ENCODE peak calls at places on chromosome 7, in nine cellular contexts. C, Q, K, F, N, M, J, H and B are unnamed samples.
A peak's percentile ranks its signal among the peaks of the same experiment; 100 is the strongest.

GRCh38 chr7:75536940-75537538 is 44.9 kb downstream of the SPDYE5 start:
- DNase-seq in N (no peak), Q (no peak), C (peak; percentile 6), H (no peak), J (no peak), M (no peak), K (no peak), F (no peak), B (no peak)

GRCh38 chr7:45177801-45178200 is 20.2 kb downstream of the RAMP3 start:
- DNase-seq in F (no peak), J (peak; percentile 55), C (peak; percentile 59), M (no peak), Q (peak; percentile 44), K (no peak), N (no peak), H (peak; percentile 46), B (no peak)

GRCh38 chr7:153886506-153887391 is 165.4 kb upstream of the DPP6 start:
- DNase-seq in H (peak; percentile 52), C (no peak), K (peak; percentile 0), N (no peak), F (no peak), J (no peak), M (no peak), Q (peak; percentile 64), B (no peak)

GRCh38 chr7:7720750-7721621 is 2.6 kb upstream of the RPA3 start:
- DNase-seq in C (no peak), K (no peak), N (no peak), F (no peak), J (no peak), M (no peak), H (no peak), Q (no peak), B (no peak)

GRCh38 chr7:2956076-2956475 is 87.6 kb downstream of the CARD11 start:
- DNase-seq in M (no peak), K (no peak), J (no peak), Q (no peak), H (no peak), C (peak; percentile 11), F (no peak), N (no peak), B (no peak)

GRCh38 chr7:27709137-27710075 is 30.6 kb upstream of the TAX1BP1 start:
- DNase-seq in K (peak; percentile 65), H (no peak), F (no peak), C (no peak), N (no peak), J (no peak), M (peak; percentile 72), Q (no peak), B (no peak)

GRCh38 chr7:48089415-48089975 is 430 bp downstream of the UPP1 start:
- DNase-seq in H (peak; percentile 72), N (peak; percentile 64), M (peak; percentile 28), Q (peak; percentile 84), K (no peak), F (no peak), J (peak; percentile 89), C (peak; percentile 89), B (no peak)

GRCh38 chr7:29289156-29290021 is 94.8 kb downstream of the CHN2 start:
- DNase-seq in C (no peak), J (no peak), K (no peak), Q (no peak), F (peak; percentile 66), N (peak; percentile 22), M (peak; percentile 73), H (peak; percentile 67), B (no peak)

GRCh38 chr7:139873593-139874374 is 44.7 kb downstream of the TBXAS1 start:
- DNase-seq in K (no peak), J (no peak), N (no peak), M (no peak), Q (no peak), H (no peak), C (no peak), F (no peak), B (no peak)

GRCh38 chr7:94449151-94449725 is 54.5 kb downstream of the COL1A2 start:
- DNase-seq in M (peak; percentile 33), Q (no peak), J (no peak), N (no peak), C (no peak), K (peak; percentile 24), H (no peak), F (no peak), B (peak; percentile 71)

GRCh38 chr7:98186452-98187137 is 24.6 kb upstream of the BHLHA15 start:
- DNase-seq in M (peak; percentile 87), C (no peak), H (no peak), Q (no peak), K (no peak), J (no peak), F (no peak), N (no peak), B (no peak)

GRCh38 chr7:2245883-2246679 is 4.1 kb downstream of the NUDT1 start:
- DNase-seq in J (no peak), K (no peak), N (peak; percentile 44), H (no peak), C (peak; percentile 78), M (no peak), Q (no peak), F (peak; percentile 73), B (no peak)

GRCh38 chr7:123823898-123824753 is 20.8 kb upstream of the HYAL4 start:
- DNase-seq in F (no peak), H (no peak), M (no peak), Q (no peak), C (no peak), K (no peak), N (no peak), J (no peak), B (no peak)

GRCh38 chr7:20831976-20832375 is 45.3 kb upstream of the SP8 start:
- DNase-seq in C (no peak), H (no peak), K (no peak), J (no peak), F (no peak), M (no peak), Q (no peak), N (no peak), B (no peak)

GRCh38 chr7:88324699-88325098 is 18.0 kb upstream of the STEAP4 start:
- DNase-seq in C (no peak), Q (no peak), H (no peak), F (no peak), J (no peak), M (no peak), N (no peak), K (no peak), B (no peak)

GRCh38 chr7:70052691-70053090 is 454.4 kb downstream of the AUTS2 start:
- DNase-seq in K (no peak), M (peak; percentile 87), F (no peak), C (no peak), Q (no peak), N (no peak), J (no peak), H (no peak), B (no peak)

GRCh38 chr7:20786779-20787651 is at the start of gene SP8:
- DNase-seq in M (peak; percentile 48), K (peak; percentile 52), N (peak; percentile 11), J (no peak), F (no peak), Q (no peak), H (no peak), C (no peak), B (peak; percentile 58)

GRCh38 chr7:81623251-81623855 is 146.5 kb downstream of the HGF start:
- DNase-seq in Q (no peak), F (no peak), J (no peak), M (no peak), N (no peak), K (peak; percentile 55), C (no peak), H (no peak), B (no peak)

GRCh38 chr7:73599916-73600315 is 21.5 kb upstream of the TBL2 start:
- DNase-seq in F (no peak), Q (no peak), C (no peak), N (no peak), K (no peak), M (no peak), H (no peak), J (no peak), B (no peak)
- H3K4me3 ChIP-seq in F (no peak overlapping the region), Q (no peak overlapping the region), C (no peak overlapping the region), N (no peak overlapping the region), K (no peak overlapping the region), M (no peak overlapping the region), H (no peak overlapping the region), J (no peak overlapping the region), B (no peak overlapping the region)

GRCh38 chr7:40711706-40712105 is 576.9 kb downstream of the SUGCT start:
- DNase-seq in M (no peak), F (no peak), H (no peak), Q (no peak), C (no peak), K (peak; percentile 77), N (no peak), J (no peak), B (no peak)

GRCh38 chr7:40715053-40715430 is 580.2 kb downstream of the SUGCT start:
- DNase-seq in C (no peak), K (no peak), M (peak; percentile 60), F (no peak), N (no peak), H (no peak), J (no peak), Q (no peak), B (no peak)

GRCh38 chr7:40717242-40717641 is 582.4 kb downstream of the SUGCT start:
- DNase-seq in H (peak; percentile 76), Q (peak; percentile 68), N (peak; percentile 66), J (peak; percentile 80), M (peak; percentile 71), C (no peak), F (peak; percentile 88), K (peak; percentile 93), B (peak; percentile 82)

GRCh38 chr7:40716052-40716451 is 581.2 kb downstream of the SUGCT start:
- DNase-seq in M (peak; percentile 51), J (no peak), C (no peak), N (no peak), F (no peak), H (no peak), K (no peak), Q (no peak), B (no peak)

GRCh38 chr7:40714338-40715052 is 579.7 kb downstream of the SUGCT start:
- DNase-seq in Q (no peak), J (no peak), H (no peak), K (no peak), F (no peak), M (peak; percentile 36), N (no peak), C (no peak), B (no peak)
- H3K27ac ChIP-seq in Q (no peak overlapping the region), J (no peak overlapping the region), H (no peak overlapping the region), K (no peak overlapping the region), F (peak overlapping the region; percentile 68), M (no peak overlapping the region), N (peak overlapping the region; percentile 11), C (no peak overlapping the region), B (no peak overlapping the region)

DNA sequence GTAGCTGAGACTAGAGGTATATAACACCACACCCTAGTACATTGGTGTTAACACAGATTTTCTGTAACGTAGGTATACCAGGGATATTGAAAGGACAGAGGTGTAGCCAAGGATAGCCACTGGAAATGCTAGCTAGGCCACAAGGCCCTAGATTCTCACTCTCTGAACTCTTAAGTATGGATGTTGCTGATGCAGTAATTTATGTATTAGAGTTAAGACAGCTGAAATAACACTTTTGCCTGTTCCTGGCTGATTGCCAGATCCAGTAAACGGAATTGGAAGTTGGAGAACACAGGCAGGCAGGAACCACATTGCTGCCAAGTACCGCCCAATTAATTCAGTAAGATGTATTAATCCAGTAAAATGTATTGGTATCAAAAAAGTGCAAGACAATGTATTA is 1.8 kb downstream of the CALU start:
- DNase-seq in K (no peak), H (no peak), Q (no peak), M (peak; percentile 42), J (no peak), C (no peak), N (no peak), F (no peak), B (no peak)
- H3K4me3 ChIP-seq in K (peak overlapping the region; percentile 96), H (peak overlapping the region; percentile 100), Q (peak overlapping the region; percentile 98), M (peak overlapping the region; percentile 99), J (peak overlapping the region; percentile 96), C (peak overlapping the region; percentile 98), N (peak overlapping the region; percentile 91), F (peak overlapping the region; percentile 43), B (peak overlapping the region; percentile 96)

GRCh38 chr7:131425992-131426391 is 98.3 kb downstream of the MKLN1 start:
- DNase-seq in J (no peak), F (no peak), H (no peak), C (no peak), M (no peak), Q (no peak), N (no peak), K (no peak), B (no peak)
- H3K27ac ChIP-seq in J (peak overlapping the region; percentile 77), F (no peak overlapping the region), H (no peak overlapping the region), C (no peak overlapping the region), M (no peak overlapping the region), Q (no peak overlapping the region), N (peak overlapping the region; percentile 17), K (no peak overlapping the region), B (no peak overlapping the region)